ENCODE peak calls at places on chromosomes 4 and X, in nine cellular contexts. A is AG10803; B is Right ventricle myocardium superior; S is nephron progenitor cell; F is activated T-helper 1 cell treated with anti-CD3 and anti-CD28 coated beads, Interleukin-12 subunit alpha, Interleukin-12 subunit beta, Interleukin-2, Interleukin-4 antibody, amounts not matched to agents 30 ng/mL and 10 ng/mL and 1 ng/mL, durations not matched to agents 14 hours and 24 hours and 36 hours; D is retinal pigment epithelial cell; X is astrocyte of the cerebellum; I is stimulated activated CD8-positive, alpha-beta memory T cell treated with anti-CD3 and anti-CD28 coated beads, Interleukin-15, amount 100 ng/mL, for 4 hours; W is NCI-H1694. N is an unnamed sample.

GRCh38 chr4:174613979-174614378 is 91.7 kb upstream of the HPGD start:
- DNase-seq in A (no peak), B (no peak), S (no peak), F (no peak), D (no peak), X (no peak), I (no peak), W (no peak), N (no peak)

GRCh38 chr4:186134254-186134653 is 29.8 kb downstream of the FAM149A start:
- DNase-seq in A (no peak), B (no peak), S (no peak), F (no peak), D (no peak), X (no peak), I (no peak), W (no peak), N (no peak)

GRCh38 chrX:5971300-5971699 is 257.4 kb downstream of the NLGN4X start:
- DNase-seq in A (no peak), B (no peak), S (no peak), F (no peak), D (no peak), X (no peak), I (no peak), W (no peak), N (no peak)

GRCh38 chr4:67320645-67321044 is 224.7 kb downstream of the CENPC start:
- DNase-seq in A (no peak), B (no peak), S (no peak), F (no peak), D (no peak), X (no peak), I (no peak), W (no peak), N (no peak)

GRCh38 chr4:94765653-94766052 is 7.9 kb downstream of the BMPR1B start:
- DNase-seq in A (no peak), B (no peak), S (no peak), F (no peak), D (no peak), X (no peak), I (no peak), W (no peak), N (no peak)

GRCh38 chrX:30786374-30786773 is 102.7 kb downstream of the TAB3 start:
- DNase-seq in A (no peak), B (no peak), S (no peak), F (no peak), D (no peak), X (no peak), I (no peak), W (no peak), N (no peak)

GRCh38 chr4:153060191-153060590 is 124.1 kb downstream of the FHDC1 start:
- DNase-seq in A (no peak), B (no peak), S (no peak), F (no peak), D (no peak), X (no peak), I (no peak), W (peak; percentile 78), N (no peak)

GRCh38 chrX:6778547-6779231 is 243.8 kb upstream of the VCX3A start:
- DNase-seq in A (no peak), B (no peak), S (peak; percentile 2), F (no peak), D (no peak), X (peak; percentile 0), I (no peak), W (no peak), N (no peak)

GRCh38 chr4:138449938-138450337 is 207.8 kb upstream of the SLC7A11 start:
- DNase-seq in A (no peak), B (no peak), S (no peak), F (no peak), D (no peak), X (no peak), I (no peak), W (no peak), N (no peak)

GRCh38 chr4:10983274-10983673 is 298.7 kb upstream of the CLNK start:
- DNase-seq in A (no peak), B (no peak), S (no peak), F (no peak), D (no peak), X (no peak), I (no peak), W (no peak), N (no peak)